ENCODE peak calls at places on chromosome 6, in eight cellular contexts. F is fibroblast of lung, L is PC-3, B is GM23248, E is neural progenitor cell, S is astrocyte, C is HCT116, I is IMR-90. T is an unnamed sample. For H3K4me1, the result is how much of the 10 kb centered on the place peaks cover.

GRCh38 chr6:17988422-17988944 is 1.0 kb upstream of the KIF13A start:
- DNase-seq in F (no peak), L (no peak), B (no peak), E (no peak), S (no peak), C (no peak), I (no peak), T (no peak)

GRCh38 chr6:91731939-91732338 is 1145.1 kb upstream of the MAP3K7 start:
- DNase-seq in F (no peak), L (no peak), B (no peak), E (no peak), S (no peak), C (no peak), I (no peak), T (no peak)

GRCh38 chr6:42171813-42172595 is 1.2 kb upstream of the GUCA1A start:
- DNase-seq in F (no peak), L (no peak), B (no peak), E (no peak), S (no peak), C (no peak), I (no peak), T (no peak)

GRCh38 chr6:26478985-26479278 is 21.2 kb upstream of the BTN1A1 start:
- DNase-seq in F (no peak), L (no peak), B (no peak), E (no peak), S (no peak), C (no peak), I (no peak), T (no peak)

GRCh38 chr6:159595173-159595572 is 97.9 kb downstream of the SOD2 start:
- DNase-seq in F (peak), L (peak), B (peak), E (no peak), S (peak), C (peak), I (peak), T (peak)

GRCh38 chr6:104995989-104996617 is 39.2 kb downstream of the LIN28B start:
- DNase-seq in F (peak), L (peak), B (peak), E (no peak), S (peak), C (no peak), I (peak), T (peak)

GRCh38 chr6:149316740-149317655 is 514 bp upstream of the TAB2 start:
- DNase-seq in F (peak), L (peak), B (peak), E (peak), S (peak), C (peak), I (peak), T (peak)

GRCh38 chr6:145245119-145245518 is 490.2 kb downstream of the EPM2A start:
- DNase-seq in F (peak), L (no peak), B (no peak), E (no peak), S (peak), C (no peak), I (peak), T (no peak)

GRCh38 chr6:12884983-12885382 is 168.4 kb downstream of the PHACTR1 start:
- DNase-seq in F (no peak), L (no peak), B (no peak), E (no peak), S (no peak), C (no peak), I (no peak), T (no peak)

GRCh38 chr6:122833229-122833556 is 44.1 kb downstream of the SMPDL3A start:
- DNase-seq in F (peak), L (no peak), B (no peak), E (peak), S (peak), C (no peak), I (no peak), T (peak)

GRCh38 chr6:111653961-111654360 is 48.3 kb upstream of the TRAF3IP2 start:
- DNase-seq in F (no peak), L (peak), B (no peak), E (no peak), S (no peak), C (no peak), I (no peak), T (no peak)

GRCh38 chr6:2020909-2021308 is 224.5 kb downstream of the GMDS start:
- DNase-seq in F (peak), L (peak), B (peak), E (no peak), S (peak), C (no peak), I (peak), T (no peak)

GRCh38 chr6:2986722-2987196 is 12.9 kb upstream of the NQO2 start:
- DNase-seq in F (peak), L (peak), B (peak), E (no peak), S (peak), C (no peak), I (peak), T (peak)

GRCh38 chr6:140438346-140438735 is 1063.9 kb upstream of the CITED2 start:
- DNase-seq in F (peak), L (no peak), B (peak), E (no peak), S (peak), C (no peak), I (peak), T (peak)

GRCh38 chr6:168193816-168194701 is 115.0 kb upstream of the FRMD1 start:
- DNase-seq in F (no peak), L (no peak), B (no peak), E (peak), S (no peak), C (peak), I (no peak), T (no peak)

GRCh38 chr6:45728674-45729073 is 287.0 kb downstream of the CLIC5 start:
- DNase-seq in F (peak), L (peak), B (peak), E (no peak), S (peak), C (no peak), I (peak), T (peak)

GRCh38 chr6:137729866-137730629 is 137.0 kb upstream of the TNFAIP3 start:
- DNase-seq in F (no peak), L (no peak), B (peak), E (no peak), S (no peak), C (no peak), I (peak), T (peak)

GRCh38 chr6:5068153-5068751 is 16.9 kb upstream of the PPP1R3G start:
- DNase-seq in F (no peak), L (no peak), B (no peak), E (no peak), S (no peak), C (no peak), I (no peak), T (no peak)

GRCh38 chr6:85923013-85923430 is 280.3 kb upstream of the SYNCRIP start:
- DNase-seq in F (peak), L (peak), B (peak), E (peak), S (peak), C (peak), I (peak), T (peak)

GRCh38 chr6:43060755-43061633 is 1.6 kb downstream of the KLC4 start:
- DNase-seq in F (no peak), L (no peak), B (no peak), E (no peak), S (no peak), C (no peak), I (no peak), T (no peak)

GRCh38 chr6:118750143-118750542 is 98.8 kb upstream of the CEP85L start:
- DNase-seq in F (peak), L (no peak), B (no peak), E (no peak), S (peak), C (no peak), I (no peak), T (no peak)

GRCh38 chr6:88722691-88723090 is 240.7 kb downstream of the RNGTT start:
- DNase-seq in F (peak), L (no peak), B (no peak), E (no peak), S (peak), C (no peak), I (peak), T (peak)

GRCh38 chr6:20417819-20418218 is 16.1 kb downstream of the E2F3 start:
- DNase-seq in F (no peak), L (no peak), B (no peak), E (peak), S (no peak), C (no peak), I (no peak), T (no peak)

GRCh38 chr6:29827579-29828470 is at the start of gene HLA-G:
- DNase-seq in F (no peak), L (no peak), B (no peak), E (peak), S (no peak), C (no peak), I (no peak), T (no peak)

GRCh38 chr6:152308306-152308705 is 328.9 kb downstream of the SYNE1 start:
- DNase-seq in F (no peak), L (no peak), B (no peak), E (no peak), S (no peak), C (no peak), I (no peak), T (no peak)

GRCh38 chr6:92522589-92522988 is 896.8 kb downstream of the EPHA7 start:
- DNase-seq in F (no peak), L (no peak), B (no peak), E (no peak), S (no peak), C (no peak), I (no peak), T (no peak)

GRCh38 chr6:29602564-29603361 is 17.8 kb downstream of the OR2H2 start:
- DNase-seq in F (peak), L (peak), B (peak), E (peak), S (peak), C (peak), I (peak), T (peak)

GRCh38 chr6:52548353-52548713 is 28.5 kb downstream of the TRAM2 start:
- DNase-seq in F (peak), L (no peak), B (peak), E (no peak), S (no peak), C (no peak), I (no peak), T (no peak)

GRCh38 chr6:21305827-21306469 is 287.6 kb upstream of the SOX4 start:
- DNase-seq in F (peak), L (peak), B (peak), E (no peak), S (peak), C (no peak), I (peak), T (peak)

GRCh38 chr6:40577672-40578071 is 9.5 kb downstream of the LRFN2 start:
- DNase-seq in F (no peak), L (no peak), B (peak), E (no peak), S (no peak), C (no peak), I (no peak), T (no peak)

GRCh38 chr6:21997414-21998037 is 299.3 kb downstream of the PRL start:
- DNase-seq in F (peak), L (no peak), B (no peak), E (no peak), S (peak), C (no peak), I (peak), T (no peak)

DNA sequence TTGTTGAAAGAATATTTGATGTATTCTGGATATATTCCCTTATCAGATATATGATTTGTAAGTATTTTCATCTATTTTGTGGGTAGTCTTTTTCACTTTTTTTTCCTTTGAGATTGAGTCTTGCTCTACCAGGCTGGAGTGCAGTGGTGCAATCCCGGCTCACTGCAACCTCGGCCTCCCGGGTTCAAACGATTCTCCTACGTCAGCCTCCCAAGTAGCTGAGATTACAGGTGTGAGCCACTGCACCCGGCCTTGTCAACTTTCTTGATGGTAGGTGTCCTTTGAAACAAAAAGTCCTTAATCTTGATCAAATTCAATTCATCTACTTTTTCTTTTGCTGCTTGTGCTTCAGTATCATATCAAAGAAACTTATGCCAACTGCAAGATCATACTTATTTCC is 297.2 kb upstream of the NRSN1 start:
- DNase-seq in F (no peak), L (no peak), B (no peak), E (no peak), S (no peak), C (no peak), I (no peak), T (no peak)
- H3K4me3 ChIP-seq in F (no peak), L (no peak), B (no peak), E (no peak), S (no peak), C (no peak), I (no peak), T (no peak)

GRCh38 chr6:87700351-87700728 is 1.7 kb downstream of the AKIRIN2 start:
- DNase-seq in F (no peak), L (no peak), B (no peak), E (no peak), S (no peak), C (no peak), I (no peak), T (no peak)
- H3K4me1 ChIP-seq in F (under half), L (under half), B (under half), E (under half), S (under half), C (under half), I (under half), T (under half)

GRCh38 chr6:108632441-108632840 is 71.7 kb downstream of the FOXO3 start:
- DNase-seq in F (no peak), L (no peak), B (no peak), E (no peak), S (no peak), C (no peak), I (no peak), T (no peak)

GRCh38 chr6:108627692-108628565 is 67.2 kb downstream of the FOXO3 start:
- DNase-seq in F (peak), L (peak), B (peak), E (no peak), S (peak), C (no peak), I (peak), T (no peak)

GRCh38 chr6:108633436-108633835 is 72.7 kb downstream of the FOXO3 start:
- DNase-seq in F (no peak), L (no peak), B (no peak), E (no peak), S (no peak), C (no peak), I (no peak), T (no peak)

GRCh38 chr6:108626777-108627176 is 66.1 kb downstream of the FOXO3 start:
- DNase-seq in F (no peak), L (no peak), B (no peak), E (no peak), S (no peak), C (no peak), I (no peak), T (no peak)

DNA sequence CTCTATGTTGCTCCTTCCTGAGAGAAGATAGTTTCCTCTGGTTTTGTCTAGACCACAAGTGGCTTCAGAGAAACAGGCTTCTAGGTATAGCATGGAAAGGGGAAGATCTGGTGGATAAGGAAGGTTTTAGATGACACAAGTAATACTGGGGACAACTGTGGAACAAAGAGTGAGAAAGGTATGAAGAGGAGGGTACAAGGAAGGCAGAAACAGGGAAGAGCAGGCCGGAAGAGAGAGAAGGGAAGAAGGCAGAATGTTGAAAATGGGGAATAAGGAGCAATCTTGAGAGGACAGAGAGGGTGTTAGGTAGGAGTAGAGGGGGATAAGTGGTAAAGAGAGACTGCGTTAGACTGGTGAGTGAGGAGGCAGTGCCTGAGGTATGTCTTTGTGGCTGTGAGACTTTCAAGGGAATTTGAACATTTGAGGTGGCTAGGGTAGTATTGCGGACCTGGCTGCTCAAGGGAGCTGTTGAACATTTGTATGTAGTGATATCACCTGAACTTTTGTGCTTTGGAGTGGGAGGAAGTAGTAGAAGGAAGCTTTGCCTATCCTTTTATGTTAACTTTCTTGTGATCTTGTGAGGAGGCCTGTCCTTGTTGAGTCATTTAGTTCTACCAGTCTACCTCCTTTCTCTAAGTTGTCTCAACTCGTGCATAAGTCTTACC is 69.5 kb downstream of the FOXO3 start:
- DNase-seq in F (peak), L (no peak), B (no peak), E (no peak), S (no peak), C (no peak), I (peak), T (no peak)
- H3K9ac ChIP-seq in F (no peak), L (no peak), B (no peak), E (no peak), S (no peak), C (no peak), I (no peak), T (no peak)

GRCh38 chr6:125304970-125305369 is 3.2 kb upstream of the HDDC2 start:
- DNase-seq in F (no peak), L (no peak), B (no peak), E (no peak), S (no peak), C (no peak), I (no peak), T (no peak)
- H3K4me3 ChIP-seq in F (no peak), L (no peak), B (no peak), E (no peak), S (no peak), C (no peak), I (no peak), T (no peak)

GRCh38 chr6:35735452-35735851 is 1.4 kb upstream of the ARMC12 start:
- DNase-seq in F (no peak), L (no peak), B (no peak), E (no peak), S (no peak), C (no peak), I (no peak), T (no peak)

GRCh38 chr6:35731414-35731735 is 5.5 kb upstream of the ARMC12 start:
- DNase-seq in F (peak), L (peak), B (peak), E (peak), S (peak), C (no peak), I (peak), T (peak)

GRCh38 chr6:35731736-35732532 is 4.9 kb upstream of the ARMC12 start:
- DNase-seq in F (peak), L (peak), B (peak), E (peak), S (peak), C (no peak), I (peak), T (peak)

GRCh38 chr6:35730745-35731413 is 6.0 kb upstream of the ARMC12 start:
- DNase-seq in F (no peak), L (no peak), B (no peak), E (no peak), S (no peak), C (no peak), I (no peak), T (no peak)

GRCh38 chr6:35733633-35734032 is 3.2 kb upstream of the ARMC12 start:
- DNase-seq in F (no peak), L (no peak), B (no peak), E (no peak), S (no peak), C (no peak), I (no peak), T (no peak)
- H3K4me1 ChIP-seq in F (under half), L (under half), B (under half), E (under half), S (under half), C (half or more), I (under half), T (under half)

DNA sequence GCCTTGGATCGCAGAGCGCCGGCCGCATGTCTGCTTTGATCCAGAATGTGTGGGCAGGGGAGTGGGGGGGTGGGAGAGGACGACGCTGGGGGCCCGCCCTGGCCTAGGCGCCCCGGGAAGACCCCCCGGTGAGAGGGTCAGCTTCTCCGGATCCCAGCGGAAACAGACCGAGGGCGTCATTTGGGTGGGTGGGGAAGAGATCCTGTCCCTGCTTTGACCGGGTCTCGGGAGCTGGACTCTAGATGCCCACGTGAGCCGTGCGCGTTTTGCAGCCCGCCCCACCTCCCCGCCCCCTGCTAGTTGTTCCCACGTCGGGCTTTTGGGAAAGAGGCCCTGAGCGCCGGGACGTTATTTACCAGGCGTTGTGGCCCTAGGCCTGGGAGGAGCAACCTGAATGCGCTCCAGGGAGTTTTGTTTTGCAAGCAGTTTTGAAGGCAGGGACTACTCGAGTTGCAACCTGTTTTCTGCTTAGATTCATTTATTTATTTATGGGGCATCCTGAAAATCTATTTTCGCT is 1.5 kb downstream of the DSP start:
- DNase-seq in F (peak), L (peak), B (peak), E (peak), S (peak), C (peak), I (peak), T (peak)
- H3K9ac ChIP-seq in F (no peak), L (peak), B (peak), E (no peak), S (peak), C (peak), I (peak), T (peak)

DNA sequence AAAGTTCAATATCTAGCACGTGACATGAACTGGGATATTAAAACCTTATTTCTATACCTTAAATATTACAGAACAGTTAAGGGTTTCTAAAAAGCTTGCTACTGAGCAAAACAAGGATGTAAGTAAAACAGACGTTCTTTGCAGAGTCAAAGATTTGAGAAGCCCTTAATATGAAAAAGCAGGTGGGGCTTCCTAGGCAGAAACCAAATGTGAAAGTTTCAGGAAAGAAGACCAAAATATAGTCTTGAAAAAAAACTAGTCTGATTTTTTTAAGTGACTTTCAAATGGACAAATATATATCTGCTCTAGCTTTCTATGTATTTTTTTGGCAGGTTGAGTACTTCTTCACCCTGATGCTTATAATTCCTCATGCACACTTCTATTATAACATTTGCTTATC is 63.1 kb downstream of the TNFRSF21 start:
- DNase-seq in F (no peak), L (no peak), B (no peak), E (no peak), S (no peak), C (no peak), I (no peak), T (no peak)
- H3K4me3 ChIP-seq in F (no peak), L (no peak), B (no peak), E (no peak), S (no peak), C (no peak), I (no peak), T (no peak)

T was measured in adipocyte.